ENCODE peak calls at places on chromosome 7, in six cellular contexts. One of them, this sample, is unnamed.

GRCh38 chr7:99428972-99429566 is 9.5 kb downstream of the PTCD1 start:
- DNase-seq in RWPE1: no peak
- DNase-seq in endodermal cell: no peak
- DNase-seq in ascending aorta: no peak
- DNase-seq in dorsolateral prefrontal cortex: no peak
- DNase-seq in thoracic aorta: no peak
- DNase-seq in this sample: no peak

GRCh38 chr7:101913876-101914275 is 96.5 kb downstream of the CUX1 start:
- DNase-seq in RWPE1: no peak
- DNase-seq in endodermal cell: no peak
- DNase-seq in ascending aorta: no peak
- DNase-seq in dorsolateral prefrontal cortex: no peak
- DNase-seq in thoracic aorta: no peak
- DNase-seq in this sample: no peak

GRCh38 chr7:154584352-154585252 is 418.3 kb downstream of the PAXIP1 start:
- DNase-seq in RWPE1: peak
- DNase-seq in endodermal cell: no peak
- DNase-seq in ascending aorta: no peak
- DNase-seq in dorsolateral prefrontal cortex: no peak
- DNase-seq in thoracic aorta: no peak
- DNase-seq in this sample: no peak

GRCh38 chr7:130897515-130898419 is 163.8 kb upstream of the KLF14 start:
- DNase-seq in RWPE1: no peak
- DNase-seq in endodermal cell: no peak
- DNase-seq in ascending aorta: no peak
- DNase-seq in dorsolateral prefrontal cortex: no peak
- DNase-seq in thoracic aorta: no peak
- DNase-seq in this sample: no peak

GRCh38 chr7:47100815-47101435 is 481.0 kb downstream of the TNS3 start:
- DNase-seq in RWPE1: peak
- DNase-seq in endodermal cell: peak
- DNase-seq in ascending aorta: no peak
- DNase-seq in dorsolateral prefrontal cortex: no peak
- DNase-seq in thoracic aorta: no peak
- DNase-seq in this sample: peak

GRCh38 chr7:50341709-50342108 is 37.2 kb downstream of the IKZF1 start:
- DNase-seq in RWPE1: no peak
- DNase-seq in endodermal cell: no peak
- DNase-seq in ascending aorta: no peak
- DNase-seq in dorsolateral prefrontal cortex: no peak
- DNase-seq in thoracic aorta: no peak
- DNase-seq in this sample: no peak

GRCh38 chr7:135862586-135863361 is 114.2 kb upstream of the FAM180A start:
- DNase-seq in RWPE1: no peak
- DNase-seq in endodermal cell: peak
- DNase-seq in ascending aorta: no peak
- DNase-seq in dorsolateral prefrontal cortex: no peak
- DNase-seq in thoracic aorta: no peak
- DNase-seq in this sample: no peak

GRCh38 chr7:107676249-107676648 is 15.6 kb downstream of the SLC26A4 start:
- DNase-seq in RWPE1: no peak
- DNase-seq in endodermal cell: no peak
- DNase-seq in ascending aorta: no peak
- DNase-seq in dorsolateral prefrontal cortex: no peak
- DNase-seq in thoracic aorta: no peak
- DNase-seq in this sample: no peak

GRCh38 chr7:117086788-117087187 is 133.5 kb downstream of the ST7 start:
- DNase-seq in RWPE1: no peak
- DNase-seq in endodermal cell: no peak
- DNase-seq in ascending aorta: no peak
- DNase-seq in dorsolateral prefrontal cortex: no peak
- DNase-seq in thoracic aorta: no peak
- DNase-seq in this sample: no peak

GRCh38 chr7:106070567-106071254 is 41.4 kb downstream of the SYPL1 start:
- DNase-seq in RWPE1: no peak
- DNase-seq in endodermal cell: no peak
- DNase-seq in ascending aorta: no peak
- DNase-seq in dorsolateral prefrontal cortex: no peak
- DNase-seq in thoracic aorta: no peak
- DNase-seq in this sample: no peak

GRCh38 chr7:101234636-101235035 is 3.0 kb downstream of the CLDN15 start:
- DNase-seq in RWPE1: no peak
- DNase-seq in endodermal cell: no peak
- DNase-seq in ascending aorta: no peak
- DNase-seq in dorsolateral prefrontal cortex: no peak
- DNase-seq in thoracic aorta: no peak
- DNase-seq in this sample: peak

GRCh38 chr7:12729112-12729511 is 41.7 kb downstream of the ARL4A start:
- DNase-seq in RWPE1: peak
- DNase-seq in endodermal cell: peak
- DNase-seq in ascending aorta: no peak
- DNase-seq in dorsolateral prefrontal cortex: peak
- DNase-seq in thoracic aorta: peak
- DNase-seq in this sample: peak

GRCh38 chr7:4699897-4700296 is 17.8 kb downstream of the FOXK1 start:
- DNase-seq in RWPE1: no peak
- DNase-seq in endodermal cell: no peak
- DNase-seq in ascending aorta: no peak
- DNase-seq in dorsolateral prefrontal cortex: no peak
- DNase-seq in thoracic aorta: no peak
- DNase-seq in this sample: no peak

GRCh38 chr7:142718314-142718713 is 31.0 kb upstream of the PRSS1 start:
- DNase-seq in RWPE1: no peak
- DNase-seq in endodermal cell: no peak
- DNase-seq in ascending aorta: no peak
- DNase-seq in dorsolateral prefrontal cortex: no peak
- DNase-seq in thoracic aorta: no peak
- DNase-seq in this sample: no peak

GRCh38 chr7:102463841-102464576 is 654 bp downstream of the ALKBH4 start:
- DNase-seq in RWPE1: no peak
- DNase-seq in endodermal cell: no peak
- DNase-seq in ascending aorta: no peak
- DNase-seq in dorsolateral prefrontal cortex: no peak
- DNase-seq in thoracic aorta: no peak
- DNase-seq in this sample: no peak

DNA sequence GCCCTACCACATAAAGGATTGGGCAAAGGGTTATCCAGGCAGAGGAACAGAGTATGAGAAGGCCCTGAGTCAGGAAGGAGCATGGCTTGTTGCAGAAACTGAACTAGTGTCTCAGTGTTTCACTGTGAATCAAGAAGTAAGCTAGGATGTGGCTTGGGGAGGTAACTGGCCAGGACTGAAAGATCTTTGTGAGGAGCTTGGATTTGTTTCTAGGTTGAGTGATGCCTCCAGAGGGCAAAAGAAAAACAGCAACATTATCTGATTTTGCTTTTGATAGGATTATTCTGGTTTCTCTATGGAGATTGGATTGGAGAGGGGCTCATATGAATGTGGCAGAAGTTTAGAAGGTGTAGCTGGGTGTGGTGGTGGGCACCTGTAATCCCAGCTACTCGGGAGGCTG is 137.9 kb upstream of the HDAC9 start:
- DNase-seq in RWPE1: peak
- DNase-seq in endodermal cell: no peak
- DNase-seq in ascending aorta: no peak
- DNase-seq in dorsolateral prefrontal cortex: no peak
- DNase-seq in thoracic aorta: no peak
- DNase-seq in this sample: no peak
- TF ChIP-seq CTCF in RWPE1: peak
- TF ChIP-seq CTCF in endodermal cell: peak
- TF ChIP-seq CTCF in ascending aorta: no peak
- TF ChIP-seq CTCF in dorsolateral prefrontal cortex: no peak
- TF ChIP-seq CTCF in thoracic aorta: peak
- TF ChIP-seq CTCF in this sample: no peak

GRCh38 chr7:23214423-23214822 is 32.2 kb upstream of the GPNMB start:
- DNase-seq in RWPE1: no peak
- DNase-seq in endodermal cell: no peak
- DNase-seq in ascending aorta: no peak
- DNase-seq in dorsolateral prefrontal cortex: no peak
- DNase-seq in thoracic aorta: no peak
- DNase-seq in this sample: no peak

GRCh38 chr7:23210502-23210901 is 28.7 kb downstream of the NUP42 start:
- DNase-seq in RWPE1: no peak
- DNase-seq in endodermal cell: no peak
- DNase-seq in ascending aorta: no peak
- DNase-seq in dorsolateral prefrontal cortex: no peak
- DNase-seq in thoracic aorta: no peak
- DNase-seq in this sample: no peak

GRCh38 chr7:23211542-23211941 is 29.7 kb downstream of the NUP42 start:
- DNase-seq in RWPE1: no peak
- DNase-seq in endodermal cell: peak
- DNase-seq in ascending aorta: no peak
- DNase-seq in dorsolateral prefrontal cortex: no peak
- DNase-seq in thoracic aorta: no peak
- DNase-seq in this sample: no peak

GRCh38 chr7:23213755-23214154 is 31.9 kb downstream of the NUP42 start:
- DNase-seq in RWPE1: no peak
- DNase-seq in endodermal cell: no peak
- DNase-seq in ascending aorta: no peak
- DNase-seq in dorsolateral prefrontal cortex: no peak
- DNase-seq in thoracic aorta: no peak
- DNase-seq in this sample: no peak

GRCh38 chr7:23212395-23212794 is 30.5 kb downstream of the NUP42 start:
- DNase-seq in RWPE1: no peak
- DNase-seq in endodermal cell: no peak
- DNase-seq in ascending aorta: no peak
- DNase-seq in dorsolateral prefrontal cortex: no peak
- DNase-seq in thoracic aorta: no peak
- DNase-seq in this sample: no peak
- H3K27ac ChIP-seq in RWPE1: no peak
- H3K27ac ChIP-seq in endodermal cell: no peak
- H3K27ac ChIP-seq in ascending aorta: no peak
- H3K27ac ChIP-seq in dorsolateral prefrontal cortex: no peak
- H3K27ac ChIP-seq in thoracic aorta: no peak
- H3K27ac ChIP-seq in this sample: no peak

GRCh38 chr7:41097501-41097900 is 605.4 kb downstream of the INHBA start:
- DNase-seq in RWPE1: peak
- DNase-seq in endodermal cell: no peak
- DNase-seq in ascending aorta: no peak
- DNase-seq in dorsolateral prefrontal cortex: no peak
- DNase-seq in thoracic aorta: no peak
- DNase-seq in this sample: no peak
- TF ChIP-seq CTCF in RWPE1: no peak
- TF ChIP-seq CTCF in endodermal cell: no peak
- TF ChIP-seq CTCF in ascending aorta: no peak
- TF ChIP-seq CTCF in dorsolateral prefrontal cortex: no peak
- TF ChIP-seq CTCF in thoracic aorta: no peak
- TF ChIP-seq CTCF in this sample: no peak

GRCh38 chr7:150742286-150742968 is 5.2 kb downstream of the GIMAP5 start:
- DNase-seq in RWPE1: no peak
- DNase-seq in endodermal cell: no peak
- DNase-seq in ascending aorta: no peak
- DNase-seq in dorsolateral prefrontal cortex: no peak
- DNase-seq in thoracic aorta: no peak
- DNase-seq in this sample: no peak
- H3K27ac ChIP-seq in RWPE1: no peak
- H3K27ac ChIP-seq in endodermal cell: no peak
- H3K27ac ChIP-seq in ascending aorta: no peak
- H3K27ac ChIP-seq in dorsolateral prefrontal cortex: peak
- H3K27ac ChIP-seq in thoracic aorta: no peak
- H3K27ac ChIP-seq in this sample: no peak

GRCh38 chr7:128395748-128396147 is 14.0 kb downstream of the IMPDH1 start:
- DNase-seq in RWPE1: no peak
- DNase-seq in endodermal cell: no peak
- DNase-seq in ascending aorta: no peak
- DNase-seq in dorsolateral prefrontal cortex: no peak
- DNase-seq in thoracic aorta: no peak
- DNase-seq in this sample: no peak
- TF ChIP-seq CTCF in RWPE1: no peak
- TF ChIP-seq CTCF in endodermal cell: peak
- TF ChIP-seq CTCF in ascending aorta: no peak
- TF ChIP-seq CTCF in dorsolateral prefrontal cortex: no peak
- TF ChIP-seq CTCF in thoracic aorta: no peak
- TF ChIP-seq CTCF in this sample: no peak

GRCh38 chr7:158318511-158318913 is 269.1 kb downstream of the PTPRN2 start:
- DNase-seq in RWPE1: no peak
- DNase-seq in endodermal cell: peak
- DNase-seq in ascending aorta: no peak
- DNase-seq in dorsolateral prefrontal cortex: no peak
- DNase-seq in thoracic aorta: no peak
- DNase-seq in this sample: no peak
- H3K27ac ChIP-seq in RWPE1: no peak
- H3K27ac ChIP-seq in endodermal cell: no peak
- H3K27ac ChIP-seq in ascending aorta: no peak
- H3K27ac ChIP-seq in dorsolateral prefrontal cortex: no peak
- H3K27ac ChIP-seq in thoracic aorta: no peak
- H3K27ac ChIP-seq in this sample: no peak

This sample was measured in Peyer's patch.